ENCODE peak calls at places on chromosomes 11 and 22, in eight cellular contexts. W is EL; X is endothelial cell; P is non-pigmented ciliary epithelial cell; E is adipocyte; G is stimulated activated CD8-positive, alpha-beta memory T cell treated with anti-CD3 and anti-CD28 coated beads, Interleukin-15, amount 100 ng/mL, for 24 hours; L is transverse colon; D is EH. H is an unnamed sample.

GRCh38 chr11:792535-792821 is 2.6 kb upstream of the CEND1 start:
- DNase-seq in W (no peak), L (no peak), G (no peak), E (no peak), P (no peak), D (no peak), X (no peak), H (no peak)

GRCh38 chr11:34493926-34494595 is 19.5 kb downstream of the ELF5 start:
- DNase-seq in L (no peak), E (no peak), W (no peak), D (no peak), P (no peak), G (no peak), X (no peak), H (no peak)

GRCh38 chr22:38266120-38266519 is 6.7 kb downstream of the TMEM184B start:
- DNase-seq in D (no peak), W (no peak), E (no peak), G (no peak), P (no peak), L (no peak), X (no peak), H (no peak)

GRCh38 chr11:69382131-69383128 is 88.5 kb downstream of the MYEOV start:
- DNase-seq in W (peak; percentile 34), L (peak; percentile 32), P (no peak), G (no peak), D (no peak), X (no peak), E (no peak), H (no peak)

GRCh38 chr11:113260541-113260940 is 53.8 kb upstream of the TTC12 start:
- DNase-seq in L (no peak), G (no peak), W (no peak), E (no peak), D (no peak), P (no peak), X (no peak), H (no peak)

GRCh38 chr11:97471480-97471879 is 1081.7 kb downstream of the JRKL start:
- DNase-seq in E (no peak), L (no peak), X (no peak), W (no peak), G (no peak), D (no peak), P (no peak), H (no peak)

GRCh38 chr11:92880391-92880790 is 89.1 kb upstream of the MTNR1B start:
- DNase-seq in L (no peak), X (no peak), E (peak; percentile 36), D (peak; percentile 68), P (peak; percentile 14), W (peak; percentile 61), G (no peak), H (no peak)

GRCh38 chr11:66119348-66120133 is 49.5 kb downstream of the PACS1 start:
- DNase-seq in L (no peak), X (no peak), W (peak; percentile 88), D (peak; percentile 88), P (peak; percentile 93), G (no peak), E (peak; percentile 68), H (no peak)

GRCh38 chr11:13983081-13983751 is 20.7 kb downstream of the SPON1 start:
- DNase-seq in D (peak; percentile 25), G (no peak), P (no peak), E (peak; percentile 51), W (no peak), L (peak; percentile 45), X (no peak), H (no peak)

GRCh38 chr11:12242926-12243325 is 132.5 kb downstream of the MICAL2 start:
- DNase-seq in G (no peak), P (no peak), L (no peak), D (no peak), X (no peak), E (no peak), W (no peak), H (no peak)

GRCh38 chr11:65083134-65083833 is 556 bp downstream of the CDCA5 start:
- DNase-seq in D (no peak), X (no peak), P (no peak), W (no peak), L (no peak), E (no peak), G (no peak), H (no peak)

GRCh38 chr11:73393479-73394415 is 17.5 kb downstream of the RELT start:
- DNase-seq in P (no peak), G (no peak), L (peak; percentile 80), X (peak; percentile 81), W (peak; percentile 79), E (peak; percentile 87), D (peak; percentile 84), H (no peak)

GRCh38 chr11:112174789-112175595 is at the start of gene BCO2:
- DNase-seq in D (peak; percentile 82), G (no peak), W (peak; percentile 73), P (no peak), X (peak; percentile 79), L (peak; percentile 85), E (peak; percentile 89), H (no peak)

GRCh38 chr11:126029805-126030204 is 32.9 kb downstream of the CDON start:
- DNase-seq in W (no peak), L (no peak), P (no peak), D (no peak), E (no peak), G (no peak), X (no peak), H (no peak)

GRCh38 chr11:64043545-64043944 is 7.8 kb downstream of the FLRT1 start:
- DNase-seq in E (no peak), G (no peak), X (no peak), W (no peak), L (no peak), D (no peak), P (no peak), H (no peak)

GRCh38 chr11:95948637-95949036 is 24.7 kb upstream of the MTMR2 start:
- DNase-seq in W (no peak), E (no peak), L (no peak), D (no peak), X (no peak), G (no peak), P (no peak), H (no peak)

GRCh38 chr11:122778148-122778547 is 60.2 kb upstream of the CRTAM start:
- DNase-seq in X (no peak), E (no peak), D (peak; percentile 41), W (peak; percentile 48), P (no peak), G (no peak), L (no peak), H (no peak)

GRCh38 chr11:35141034-35141433 is 2.1 kb downstream of the CD44 start:
- DNase-seq in D (peak; percentile 42), L (no peak), E (peak; percentile 42), G (no peak), P (no peak), W (no peak), X (no peak), H (no peak)

GRCh38 chr11:2837096-2837601 is 48.4 kb downstream of the CDKN1C start:
- DNase-seq in W (peak; percentile 55), P (no peak), L (peak; percentile 68), D (peak; percentile 73), X (peak; percentile 46), E (peak; percentile 33), G (no peak), H (no peak)

GRCh38 chr22:46421272-46421671 is 85.8 kb downstream of the TRMU start:
- DNase-seq in L (no peak), W (no peak), D (no peak), E (no peak), X (no peak), G (no peak), P (no peak), H (no peak)

GRCh38 chr11:65720237-65720934 is at the start of gene RNASEH2C:
- DNase-seq in W (peak; percentile 87), D (peak; percentile 83), L (peak; percentile 86), P (peak; percentile 28), G (peak; percentile 45), X (peak; percentile 76), E (peak; percentile 95), H (peak; percentile 31)

GRCh38 chr11:87917111-87917510 is 258.1 kb downstream of the RAB38 start:
- DNase-seq in G (no peak), E (no peak), X (no peak), L (no peak), D (no peak), P (no peak), W (no peak), H (no peak)

GRCh38 chr11:128513915-128514681 is 73.3 kb downstream of the ETS1 start:
- DNase-seq in W (peak; percentile 25), G (no peak), P (no peak), E (peak; percentile 53), D (peak; percentile 65), X (no peak), L (no peak), H (no peak)

GRCh38 chr11:130141561-130142341 is 17.8 kb upstream of the ST14 start:
- DNase-seq in L (no peak), G (no peak), W (no peak), D (no peak), E (no peak), X (no peak), P (no peak), H (no peak)

GRCh38 chr11:76648061-76648460 is 22.5 kb downstream of the LRRC32 start:
- DNase-seq in D (no peak), G (no peak), X (peak; percentile 1), P (no peak), W (no peak), E (no peak), L (no peak), H (no peak)

GRCh38 chr11:35963911-35964310 is 20.0 kb downstream of the LDLRAD3 start:
- DNase-seq in X (no peak), L (no peak), G (no peak), E (no peak), P (no peak), W (no peak), D (no peak), H (no peak)